ENCODE peak calls at places on chromosomes 6 and 20, in nine cellular contexts. D is fibroblast of lung, O is heart left ventricle, Q is ascending aorta, X is fibroblast of pulmonary artery, E is foreskin fibroblast, K is left ventricle myocardium inferior, C is brain microvascular endothelial cell, T is neuronal stem cell. A is an unnamed sample.

GRCh38 chr6:145705561-145705960 is 29.8 kb downstream of the EPM2A start:
- DNase-seq in C (peak; percentile 59), E (peak; percentile 48), Q (no peak), T (no peak), D (peak; percentile 46), X (peak; percentile 92), K (no peak), O (no peak), A (no peak)

GRCh38 chr20:36856196-36856595 is 19.7 kb upstream of the TLDC2 start:
- DNase-seq in E (no peak), X (peak; percentile 58), Q (no peak), K (no peak), O (no peak), D (peak; percentile 33), T (no peak), C (no peak), A (no peak)

GRCh38 chr20:63943007-63943807 is 13.0 kb downstream of the UCKL1 start:
- DNase-seq in K (no peak), X (no peak), O (peak; percentile 41), C (no peak), T (no peak), E (no peak), Q (no peak), D (no peak), A (no peak)

GRCh38 chr20:12566596-12566995 is 442.2 kb upstream of the SPTLC3 start:
- DNase-seq in C (no peak), E (no peak), O (no peak), K (no peak), T (no peak), D (no peak), Q (no peak), X (no peak), A (no peak)

GRCh38 chr6:136546321-136546720 is 3.9 kb downstream of the MAP7 start:
- DNase-seq in K (no peak), E (no peak), Q (no peak), O (no peak), D (no peak), X (no peak), T (no peak), C (no peak), A (no peak)

GRCh38 chr6:44667226-44667625 is 279.7 kb downstream of the CDC5L start:
- DNase-seq in E (peak; percentile 68), K (no peak), C (peak; percentile 84), Q (no peak), D (peak; percentile 75), T (peak; percentile 48), O (no peak), X (peak; percentile 85), A (peak; percentile 40)

GRCh38 chr6:157528931-157529653 is 148.1 kb downstream of the ZDHHC14 start:
- DNase-seq in O (no peak), D (peak; percentile 82), X (peak; percentile 36), C (peak; percentile 19), Q (no peak), T (no peak), E (no peak), K (no peak), A (no peak)

GRCh38 chr6:107132330-107132954 is 17.1 kb upstream of the BEND3 start:
- DNase-seq in X (peak; percentile 55), C (no peak), D (peak; percentile 45), O (peak; percentile 30), T (no peak), Q (no peak), E (no peak), K (no peak), A (peak; percentile 37)

GRCh38 chr20:8215516-8215915 is 83.5 kb downstream of the PLCB1 start:
- DNase-seq in T (no peak), D (peak; percentile 82), O (no peak), E (peak; percentile 24), C (peak; percentile 34), K (no peak), Q (no peak), X (peak; percentile 75), A (no peak)

GRCh38 chr6:20955751-20956150 is 421.5 kb downstream of the CDKAL1 start:
- DNase-seq in Q (no peak), D (no peak), E (no peak), K (no peak), X (no peak), T (no peak), O (no peak), C (no peak), A (no peak)
- H3K4me3 ChIP-seq in Q (no peak overlapping the region), D (no peak overlapping the region), E (no peak overlapping the region), K (no peak overlapping the region), X (no peak overlapping the region), T (no peak overlapping the region), O (no peak overlapping the region), C (no peak overlapping the region), A (no peak overlapping the region)

GRCh38 chr20:4174909-4175308 is 159.6 kb upstream of the RNF24 start:
- DNase-seq in K (no peak), E (no peak), Q (no peak), C (no peak), D (no peak), T (no peak), X (no peak), O (no peak), A (no peak)

GRCh38 chr20:4173142-4173541 is 157.8 kb upstream of the RNF24 start:
- DNase-seq in D (no peak), Q (no peak), T (no peak), X (no peak), K (no peak), C (no peak), O (no peak), E (no peak), A (no peak)

GRCh38 chr20:4170621-4171537 is 155.5 kb upstream of the RNF24 start:
- DNase-seq in O (no peak), X (peak; percentile 56), D (no peak), T (no peak), K (no peak), E (no peak), C (peak; percentile 6), Q (no peak), A (peak; percentile 55)

GRCh38 chr20:4169360-4170214 is 154.2 kb upstream of the RNF24 start:
- DNase-seq in Q (no peak), C (no peak), O (no peak), E (no peak), D (no peak), T (no peak), K (no peak), X (no peak), A (no peak)

GRCh38 chr20:4171538-4172116 is 156.3 kb upstream of the RNF24 start:
- DNase-seq in D (no peak), Q (no peak), C (peak; percentile 19), K (no peak), T (no peak), E (no peak), O (no peak), X (no peak), A (peak; percentile 40)
- H3K4me3 ChIP-seq in D (peak overlapping the region; percentile 51), Q (peak overlapping the region; percentile 72), C (peak overlapping the region; percentile 60), K (peak overlapping the region; percentile 76), T (no peak overlapping the region), E (peak overlapping the region; percentile 49), O (peak overlapping the region; percentile 55), X (peak overlapping the region; percentile 55), A (peak overlapping the region; percentile 50)

GRCh38 chr6:89348372-89348771 is 4.2 kb downstream of the UBE2J1 start:
- DNase-seq in Q (no peak), E (no peak), T (no peak), X (peak; percentile 26), D (no peak), K (no peak), C (no peak), O (no peak), A (no peak)
- H3K4me3 ChIP-seq in Q (no peak overlapping the region), E (no peak overlapping the region), T (no peak overlapping the region), X (no peak overlapping the region), D (no peak overlapping the region), K (no peak overlapping the region), C (no peak overlapping the region), O (no peak overlapping the region), A (no peak overlapping the region)

GRCh38 chr20:38291582-38291918 is 12.4 kb upstream of the BPI start:
- DNase-seq in D (no peak), E (no peak), O (no peak), C (no peak), K (no peak), T (no peak), Q (no peak), X (no peak), A (no peak)

GRCh38 chr20:38294334-38294592 is 9.7 kb upstream of the BPI start:
- DNase-seq in E (no peak), D (no peak), T (no peak), C (no peak), X (no peak), Q (no peak), O (no peak), K (no peak), A (no peak)

GRCh38 chr20:38293490-38294333 is 10.2 kb upstream of the BPI start:
- DNase-seq in X (no peak), C (no peak), T (no peak), E (no peak), K (no peak), Q (no peak), D (no peak), O (no peak), A (peak; percentile 65)

GRCh38 chr20:38290829-38291581 is 13.0 kb upstream of the BPI start:
- DNase-seq in E (peak; percentile 41), K (peak; percentile 50), C (peak; percentile 100), O (peak; percentile 66), T (no peak), Q (no peak), D (peak; percentile 91), X (peak; percentile 67), A (peak; percentile 77)

DNA sequence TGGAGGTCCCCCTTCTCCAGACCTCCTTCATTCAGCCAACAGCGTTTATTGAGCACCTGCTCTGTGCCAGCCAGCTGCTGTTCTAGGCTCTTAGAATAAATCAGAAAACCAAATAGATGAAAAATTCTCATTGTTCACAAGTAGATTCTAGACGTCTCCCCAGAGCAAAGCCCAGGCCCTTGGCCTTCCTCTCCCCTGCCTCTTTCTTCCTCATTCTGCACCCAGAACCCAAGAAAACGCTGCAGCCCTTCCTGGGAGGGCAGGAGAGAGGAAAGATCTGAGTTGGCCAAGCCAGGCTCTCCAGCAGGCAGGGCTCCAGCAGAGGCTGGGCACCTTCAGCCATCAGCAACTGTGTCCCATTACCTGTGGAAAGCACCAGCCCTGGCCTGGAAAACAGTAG is 12.0 kb upstream of the BPI start:
- DNase-seq in Q (no peak), K (no peak), T (no peak), C (no peak), X (no peak), O (no peak), E (no peak), D (no peak), A (no peak)
- H3K4me3 ChIP-seq in Q (no peak overlapping the region), K (no peak overlapping the region), T (no peak overlapping the region), C (no peak overlapping the region), X (no peak overlapping the region), O (no peak overlapping the region), E (no peak overlapping the region), D (no peak overlapping the region), A (no peak overlapping the region)